ENCODE peak calls at places on chromosomes 6 and 20, in six cellular contexts. One of them, this sample, is unnamed.

GRCh38 chr6:155693573-155694428 is 238.2 kb upstream of the NOX3 start:
- DNase-seq in neuronal stem cell: no peak
- DNase-seq in heart left ventricle: no peak
- DNase-seq in stomach: peak; percentile 63
- DNase-seq in CD8-positive, alpha-beta T cell: no peak
- DNase-seq in endothelial cell of umbilical vein: no peak
- DNase-seq in this sample: no peak

GRCh38 chr6:96184798-96185197 is 169.0 kb downstream of the FUT9 start:
- DNase-seq in CD8-positive, alpha-beta T cell: no peak
- DNase-seq in endothelial cell of umbilical vein: no peak
- DNase-seq in stomach: no peak
- DNase-seq in heart left ventricle: no peak
- DNase-seq in neuronal stem cell: no peak
- DNase-seq in this sample: no peak

GRCh38 chr6:113416166-113416565 is 441.0 kb upstream of the MARCKS start:
- DNase-seq in stomach: no peak
- DNase-seq in endothelial cell of umbilical vein: no peak
- DNase-seq in CD8-positive, alpha-beta T cell: no peak
- DNase-seq in neuronal stem cell: no peak
- DNase-seq in heart left ventricle: no peak
- DNase-seq in this sample: no peak

GRCh38 chr6:1554881-1555569 is 54.7 kb upstream of the FOXC1 start:
- DNase-seq in endothelial cell of umbilical vein: peak; percentile 56
- DNase-seq in CD8-positive, alpha-beta T cell: peak; percentile 71
- DNase-seq in heart left ventricle: peak; percentile 75
- DNase-seq in neuronal stem cell: no peak
- DNase-seq in stomach: peak; percentile 63
- DNase-seq in this sample: peak; percentile 75

GRCh38 chr20:18007534-18008292 is 38.9 kb downstream of the MGME1 start:
- DNase-seq in neuronal stem cell: no peak
- DNase-seq in endothelial cell of umbilical vein: no peak
- DNase-seq in stomach: peak; percentile 64
- DNase-seq in CD8-positive, alpha-beta T cell: no peak
- DNase-seq in heart left ventricle: no peak
- DNase-seq in this sample: no peak

GRCh38 chr6:34953084-34954025 is 64.3 kb downstream of the ANKS1A start:
- DNase-seq in heart left ventricle: no peak
- DNase-seq in endothelial cell of umbilical vein: peak; percentile 70
- DNase-seq in stomach: no peak
- DNase-seq in neuronal stem cell: no peak
- DNase-seq in CD8-positive, alpha-beta T cell: no peak
- DNase-seq in this sample: no peak

GRCh38 chr6:140636698-140637402 is 1262.4 kb upstream of the CITED2 start:
- DNase-seq in stomach: no peak
- DNase-seq in heart left ventricle: no peak
- DNase-seq in endothelial cell of umbilical vein: no peak
- DNase-seq in CD8-positive, alpha-beta T cell: no peak
- DNase-seq in neuronal stem cell: no peak
- DNase-seq in this sample: no peak

GRCh38 chr6:123909989-123910388 is 106.3 kb downstream of the NKAIN2 start:
- DNase-seq in heart left ventricle: no peak
- DNase-seq in neuronal stem cell: no peak
- DNase-seq in stomach: no peak
- DNase-seq in endothelial cell of umbilical vein: peak; percentile 57
- DNase-seq in CD8-positive, alpha-beta T cell: no peak
- DNase-seq in this sample: no peak

GRCh38 chr20:33859157-33859695 is 48.1 kb downstream of the CHMP4B start:
- DNase-seq in endothelial cell of umbilical vein: peak; percentile 81
- DNase-seq in CD8-positive, alpha-beta T cell: peak; percentile 29
- DNase-seq in neuronal stem cell: no peak
- DNase-seq in stomach: no peak
- DNase-seq in heart left ventricle: peak; percentile 40
- DNase-seq in this sample: peak; percentile 47

GRCh38 chr6:26205625-26206574 is 118.7 kb downstream of the HFE start:
- DNase-seq in heart left ventricle: no peak
- DNase-seq in neuronal stem cell: no peak
- DNase-seq in stomach: no peak
- DNase-seq in CD8-positive, alpha-beta T cell: no peak
- DNase-seq in endothelial cell of umbilical vein: peak; percentile 92
- DNase-seq in this sample: no peak

GRCh38 chr6:157505912-157506491 is 125.0 kb downstream of the ZDHHC14 start:
- DNase-seq in CD8-positive, alpha-beta T cell: no peak
- DNase-seq in neuronal stem cell: no peak
- DNase-seq in stomach: no peak
- DNase-seq in endothelial cell of umbilical vein: no peak
- DNase-seq in heart left ventricle: no peak
- DNase-seq in this sample: no peak

GRCh38 chr20:48064929-48065328 is 279.6 kb upstream of the SULF2 start:
- DNase-seq in endothelial cell of umbilical vein: no peak
- DNase-seq in heart left ventricle: no peak
- DNase-seq in neuronal stem cell: no peak
- DNase-seq in stomach: no peak
- DNase-seq in CD8-positive, alpha-beta T cell: no peak
- DNase-seq in this sample: no peak

GRCh38 chr20:23350855-23351838 is 556 bp downstream of the NXT1 start:
- DNase-seq in CD8-positive, alpha-beta T cell: peak; percentile 33
- DNase-seq in endothelial cell of umbilical vein: peak; percentile 69
- DNase-seq in stomach: peak; percentile 41
- DNase-seq in neuronal stem cell: no peak
- DNase-seq in heart left ventricle: peak; percentile 59
- DNase-seq in this sample: peak; percentile 45

GRCh38 chr20:2387580-2387979 is 6.9 kb downstream of the TGM6 start:
- DNase-seq in stomach: no peak
- DNase-seq in CD8-positive, alpha-beta T cell: no peak
- DNase-seq in neuronal stem cell: no peak
- DNase-seq in heart left ventricle: no peak
- DNase-seq in endothelial cell of umbilical vein: no peak
- DNase-seq in this sample: no peak

GRCh38 chr6:43575105-43575771 is 600 bp downstream of the XPO5 start:
- DNase-seq in endothelial cell of umbilical vein: peak; percentile 53
- DNase-seq in stomach: peak; percentile 36
- DNase-seq in CD8-positive, alpha-beta T cell: no peak
- DNase-seq in neuronal stem cell: peak; percentile 46
- DNase-seq in heart left ventricle: peak; percentile 62
- DNase-seq in this sample: no peak

GRCh38 chr6:37971711-37972410 is 152.3 kb downstream of the ZFAND3 start:
- DNase-seq in neuronal stem cell: no peak
- DNase-seq in heart left ventricle: no peak
- DNase-seq in CD8-positive, alpha-beta T cell: no peak
- DNase-seq in endothelial cell of umbilical vein: no peak
- DNase-seq in stomach: no peak
- DNase-seq in this sample: no peak

GRCh38 chr6:72316675-72317380 is 305.0 kb upstream of the KCNQ5 start:
- DNase-seq in endothelial cell of umbilical vein: no peak
- DNase-seq in CD8-positive, alpha-beta T cell: no peak
- DNase-seq in neuronal stem cell: no peak
- DNase-seq in heart left ventricle: peak; percentile 15
- DNase-seq in stomach: no peak
- DNase-seq in this sample: no peak

GRCh38 chr6:19535351-19535750 is 301.8 kb upstream of the ID4 start:
- DNase-seq in neuronal stem cell: no peak
- DNase-seq in heart left ventricle: no peak
- DNase-seq in CD8-positive, alpha-beta T cell: no peak
- DNase-seq in endothelial cell of umbilical vein: no peak
- DNase-seq in stomach: no peak
- DNase-seq in this sample: no peak

GRCh38 chr20:14114049-14114448 is 118.7 kb downstream of the MACROD2 start:
- DNase-seq in CD8-positive, alpha-beta T cell: no peak
- DNase-seq in endothelial cell of umbilical vein: no peak
- DNase-seq in stomach: no peak
- DNase-seq in heart left ventricle: no peak
- DNase-seq in neuronal stem cell: no peak
- DNase-seq in this sample: no peak

GRCh38 chr20:43766395-43766794 is 39.6 kb upstream of the GTSF1L start:
- DNase-seq in CD8-positive, alpha-beta T cell: no peak
- DNase-seq in neuronal stem cell: no peak
- DNase-seq in stomach: no peak
- DNase-seq in heart left ventricle: peak; percentile 79
- DNase-seq in endothelial cell of umbilical vein: no peak
- DNase-seq in this sample: no peak

GRCh38 chr6:37535701-37536461 is 36.2 kb upstream of the CCDC167 start:
- DNase-seq in neuronal stem cell: no peak
- DNase-seq in heart left ventricle: no peak
- DNase-seq in endothelial cell of umbilical vein: no peak
- DNase-seq in CD8-positive, alpha-beta T cell: no peak
- DNase-seq in stomach: peak; percentile 28
- DNase-seq in this sample: no peak

GRCh38 chr6:49923826-49924225 is 40.1 kb downstream of the DEFB114 start:
- DNase-seq in CD8-positive, alpha-beta T cell: no peak
- DNase-seq in neuronal stem cell: no peak
- DNase-seq in endothelial cell of umbilical vein: no peak
- DNase-seq in stomach: no peak
- DNase-seq in heart left ventricle: no peak
- DNase-seq in this sample: no peak

GRCh38 chr6:49919935-49920644 is 43.9 kb downstream of the DEFB114 start:
- DNase-seq in neuronal stem cell: no peak
- DNase-seq in stomach: no peak
- DNase-seq in heart left ventricle: no peak
- DNase-seq in CD8-positive, alpha-beta T cell: no peak
- DNase-seq in endothelial cell of umbilical vein: no peak
- DNase-seq in this sample: no peak

GRCh38 chr6:49915035-49915434 is 48.7 kb upstream of the CRISP1 start:
- DNase-seq in endothelial cell of umbilical vein: no peak
- DNase-seq in CD8-positive, alpha-beta T cell: no peak
- DNase-seq in neuronal stem cell: no peak
- DNase-seq in heart left ventricle: peak; percentile 67
- DNase-seq in stomach: no peak
- DNase-seq in this sample: no peak

GRCh38 chr6:49918787-49919186 is 45.2 kb downstream of the DEFB114 start:
- DNase-seq in endothelial cell of umbilical vein: no peak
- DNase-seq in stomach: no peak
- DNase-seq in heart left ventricle: no peak
- DNase-seq in neuronal stem cell: peak; percentile 59
- DNase-seq in CD8-positive, alpha-beta T cell: no peak
- DNase-seq in this sample: no peak

GRCh38 chr6:49919261-49919660 is 44.7 kb downstream of the DEFB114 start:
- DNase-seq in endothelial cell of umbilical vein: no peak
- DNase-seq in CD8-positive, alpha-beta T cell: no peak
- DNase-seq in heart left ventricle: no peak
- DNase-seq in stomach: no peak
- DNase-seq in neuronal stem cell: no peak
- DNase-seq in this sample: no peak
- H3K27me3 ChIP-seq in endothelial cell of umbilical vein: no peaks in the 10 kb centered on the region
- H3K27me3 ChIP-seq in CD8-positive, alpha-beta T cell: no peaks in the 10 kb centered on the region
- H3K27me3 ChIP-seq in heart left ventricle: no peaks in the 10 kb centered on the region
- H3K27me3 ChIP-seq in stomach: no peaks in the 10 kb centered on the region
- H3K27me3 ChIP-seq in neuronal stem cell: no peaks in the 10 kb centered on the region
- H3K27me3 ChIP-seq in this sample: no peaks in the 10 kb centered on the region

GRCh38 chr6:208973-209372 is 83.3 kb upstream of the DUSP22 start:
- DNase-seq in stomach: no peak
- DNase-seq in neuronal stem cell: no peak
- DNase-seq in heart left ventricle: no peak
- DNase-seq in endothelial cell of umbilical vein: no peak
- DNase-seq in CD8-positive, alpha-beta T cell: no peak
- DNase-seq in this sample: no peak
- H3K27me3 ChIP-seq in stomach: peaks cover 41% of the 10 kb centered on the region
- H3K27me3 ChIP-seq in neuronal stem cell: no peaks in the 10 kb centered on the region
- H3K27me3 ChIP-seq in heart left ventricle: peaks cover 18% of the 10 kb centered on the region
- H3K27me3 ChIP-seq in endothelial cell of umbilical vein: no peaks in the 10 kb centered on the region
- H3K27me3 ChIP-seq in CD8-positive, alpha-beta T cell: no peaks in the 10 kb centered on the region
- H3K27me3 ChIP-seq in this sample: no peaks in the 10 kb centered on the region

GRCh38 chr6:39884696-39885095 is 49.6 kb downstream of the MOCS1 start:
- DNase-seq in endothelial cell of umbilical vein: no peak
- DNase-seq in neuronal stem cell: no peak
- DNase-seq in stomach: no peak
- DNase-seq in CD8-positive, alpha-beta T cell: no peak
- DNase-seq in heart left ventricle: no peak
- DNase-seq in this sample: no peak

GRCh38 chr6:39889229-39889628 is 45.0 kb downstream of the MOCS1 start:
- DNase-seq in heart left ventricle: no peak
- DNase-seq in CD8-positive, alpha-beta T cell: no peak
- DNase-seq in endothelial cell of umbilical vein: no peak
- DNase-seq in stomach: no peak
- DNase-seq in neuronal stem cell: no peak
- DNase-seq in this sample: no peak

GRCh38 chr6:39886871-39887270 is 47.4 kb downstream of the MOCS1 start:
- DNase-seq in stomach: no peak
- DNase-seq in neuronal stem cell: no peak
- DNase-seq in heart left ventricle: no peak
- DNase-seq in CD8-positive, alpha-beta T cell: no peak
- DNase-seq in endothelial cell of umbilical vein: no peak
- DNase-seq in this sample: no peak

GRCh38 chr6:39885691-39886090 is 48.6 kb downstream of the MOCS1 start:
- DNase-seq in neuronal stem cell: no peak
- DNase-seq in stomach: no peak
- DNase-seq in CD8-positive, alpha-beta T cell: no peak
- DNase-seq in endothelial cell of umbilical vein: no peak
- DNase-seq in heart left ventricle: no peak
- DNase-seq in this sample: no peak

DNA sequence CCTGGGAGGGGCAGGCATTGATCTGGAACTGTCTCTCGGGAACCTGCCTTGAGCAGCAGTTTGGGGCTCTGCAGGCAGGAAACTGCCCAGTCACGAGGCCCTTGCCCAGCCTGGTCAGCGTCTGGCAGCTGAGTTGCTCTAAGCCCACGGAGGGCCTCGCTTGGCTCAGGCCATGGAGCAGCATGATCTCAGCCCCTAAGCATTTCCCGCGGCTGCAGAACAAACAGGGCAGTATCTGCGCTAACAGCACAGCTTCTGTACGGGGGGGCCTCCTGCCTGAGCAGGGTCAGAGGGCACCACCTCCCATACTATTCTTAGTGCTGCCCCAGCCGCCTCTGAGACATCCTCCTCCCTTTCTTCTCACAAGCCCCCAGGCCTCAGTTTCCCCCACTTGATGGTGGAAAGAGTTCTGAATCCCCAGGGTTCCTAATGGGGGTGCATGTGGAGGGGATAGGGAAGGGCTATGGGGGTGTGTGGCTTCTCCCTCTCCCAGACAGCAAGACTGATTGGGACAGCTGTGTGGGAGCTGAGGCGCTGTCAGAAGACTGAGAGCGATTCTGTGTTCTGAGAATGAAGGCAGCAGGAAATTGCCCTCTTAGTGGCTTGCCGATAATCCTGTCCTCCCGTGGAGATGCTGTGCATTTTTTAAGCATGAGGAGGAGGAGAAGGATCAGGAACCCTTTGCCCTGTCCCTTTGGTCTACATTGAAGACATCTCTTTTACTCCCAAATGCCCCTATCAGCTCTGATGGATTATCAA is 46.4 kb downstream of the MOCS1 start:
- DNase-seq in heart left ventricle: peak; percentile 91
- DNase-seq in stomach: peak; percentile 65
- DNase-seq in endothelial cell of umbilical vein: peak; percentile 96
- DNase-seq in neuronal stem cell: no peak
- DNase-seq in CD8-positive, alpha-beta T cell: no peak
- DNase-seq in this sample: no peak
- H3K27me3 ChIP-seq in heart left ventricle: no peaks in the 10 kb centered on the region
- H3K27me3 ChIP-seq in stomach: no peaks in the 10 kb centered on the region
- H3K27me3 ChIP-seq in endothelial cell of umbilical vein: no peaks in the 10 kb centered on the region
- H3K27me3 ChIP-seq in neuronal stem cell: no peaks in the 10 kb centered on the region
- H3K27me3 ChIP-seq in CD8-positive, alpha-beta T cell: no peaks in the 10 kb centered on the region
- H3K27me3 ChIP-seq in this sample: no peaks in the 10 kb centered on the region

DNA sequence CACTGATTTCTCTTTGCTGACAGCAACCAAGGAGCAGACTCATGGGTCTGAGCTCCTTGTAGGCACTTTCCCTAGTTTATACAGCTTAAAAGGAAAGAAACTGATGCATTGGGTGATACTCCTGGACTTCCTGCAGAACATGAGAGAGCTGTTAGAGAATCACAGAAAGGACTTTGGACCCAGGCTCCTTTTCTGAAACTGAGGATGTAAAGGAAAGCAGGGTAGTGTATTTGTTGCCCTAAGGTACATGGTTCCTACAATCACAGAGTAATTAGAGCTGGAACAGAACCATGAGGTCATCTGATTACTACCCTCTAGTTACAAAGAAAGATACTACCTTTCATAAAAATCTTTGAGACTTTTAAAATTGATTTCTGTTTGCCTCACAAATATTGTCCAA is 477.1 kb upstream of the SPTLC3 start:
- DNase-seq in endothelial cell of umbilical vein: no peak
- DNase-seq in stomach: no peak
- DNase-seq in CD8-positive, alpha-beta T cell: no peak
- DNase-seq in neuronal stem cell: no peak
- DNase-seq in heart left ventricle: no peak
- DNase-seq in this sample: no peak
- H3K27me3 ChIP-seq in endothelial cell of umbilical vein: no peaks in the 10 kb centered on the region
- H3K27me3 ChIP-seq in stomach: no peaks in the 10 kb centered on the region
- H3K27me3 ChIP-seq in CD8-positive, alpha-beta T cell: no peaks in the 10 kb centered on the region
- H3K27me3 ChIP-seq in neuronal stem cell: no peaks in the 10 kb centered on the region
- H3K27me3 ChIP-seq in heart left ventricle: no peaks in the 10 kb centered on the region
- H3K27me3 ChIP-seq in this sample: no peaks in the 10 kb centered on the region